ENCODE peak calls at places on chromosomes 5 and 9, in six cellular contexts. A, P, Z, T, M and R are unnamed samples.

GRCh38 chr9:68495287-68495686 is 45.4 kb downstream of the TMEM252 start:
- DNase-seq in A (no peak), P (no peak), Z (no peak), T (no peak), M (no peak), R (no peak)

GRCh38 chr5:139600336-139600949 is 39.3 kb downstream of the UBE2D2 start:
- DNase-seq in A (no peak), P (peak), Z (no peak), T (no peak), M (no peak), R (no peak)

GRCh38 chr5:178326054-178326715 is 93.6 kb upstream of the PHYKPL start:
- DNase-seq in A (no peak), P (no peak), Z (no peak), T (no peak), M (no peak), R (no peak)

GRCh38 chr5:45779874-45780671 is 83.9 kb upstream of the HCN1 start:
- DNase-seq in A (no peak), P (no peak), Z (no peak), T (no peak), M (no peak), R (no peak)

GRCh38 chr5:39178856-39179255 is 40.5 kb downstream of the FYB1 start:
- DNase-seq in A (no peak), P (no peak), Z (no peak), T (no peak), M (no peak), R (no peak)

GRCh38 chr5:79032031-79032711 is 37.3 kb downstream of the DMGDH start:
- DNase-seq in A (no peak), P (no peak), Z (no peak), T (no peak), M (no peak), R (no peak)

GRCh38 chr5:169801324-169801777 is 164.3 kb downstream of the DOCK2 start:
- DNase-seq in A (no peak), P (peak), Z (no peak), T (no peak), M (no peak), R (no peak)

GRCh38 chr5:144065766-144066165 is 104.7 kb downstream of the YIPF5 start:
- DNase-seq in A (no peak), P (no peak), Z (no peak), T (no peak), M (no peak), R (no peak)

GRCh38 chr5:67206381-67207328 is 10.1 kb upstream of the CD180 start:
- DNase-seq in A (no peak), P (peak), Z (peak), T (peak), M (peak), R (no peak)

GRCh38 chr9:126419475-126419874 is 92.8 kb downstream of the MVB12B start:
- DNase-seq in A (no peak), P (no peak), Z (no peak), T (no peak), M (no peak), R (no peak)

GRCh38 chr9:35035851-35036701 is 36.3 kb downstream of the VCP start:
- DNase-seq in A (peak), P (no peak), Z (peak), T (no peak), M (no peak), R (peak)

GRCh38 chr9:112072721-112073553 is 102.2 kb downstream of the SUSD1 start:
- DNase-seq in A (no peak), P (peak), Z (no peak), T (no peak), M (peak), R (no peak)

GRCh38 chr5:149643781-149644180 is 62.5 kb downstream of the ARHGEF37 start:
- DNase-seq in A (no peak), P (no peak), Z (no peak), T (no peak), M (no peak), R (no peak)

GRCh38 chr5:37198066-37198465 is 51.1 kb downstream of the CPLANE1 start:
- DNase-seq in A (no peak), P (no peak), Z (peak), T (no peak), M (no peak), R (no peak)
- TF ChIP-seq JUN in A (no peak), P (no peak), Z (no peak), T (no peak), M (no peak), R (no peak)

GRCh38 chr9:129867138-129868032 is 32.1 kb downstream of the USP20 start:
- DNase-seq in A (peak), P (no peak), Z (no peak), T (no peak), M (no peak), R (no peak)

GRCh38 chr9:129868033-129868395 is 32.8 kb downstream of the USP20 start:
- DNase-seq in A (no peak), P (no peak), Z (no peak), T (no peak), M (no peak), R (no peak)

GRCh38 chr9:129864991-129865647 is 29.9 kb downstream of the USP20 start:
- DNase-seq in A (no peak), P (no peak), Z (no peak), T (no peak), M (no peak), R (no peak)

GRCh38 chr9:129865668-129866320 is 30.5 kb downstream of the USP20 start:
- DNase-seq in A (no peak), P (no peak), Z (no peak), T (no peak), M (no peak), R (no peak)

DNA sequence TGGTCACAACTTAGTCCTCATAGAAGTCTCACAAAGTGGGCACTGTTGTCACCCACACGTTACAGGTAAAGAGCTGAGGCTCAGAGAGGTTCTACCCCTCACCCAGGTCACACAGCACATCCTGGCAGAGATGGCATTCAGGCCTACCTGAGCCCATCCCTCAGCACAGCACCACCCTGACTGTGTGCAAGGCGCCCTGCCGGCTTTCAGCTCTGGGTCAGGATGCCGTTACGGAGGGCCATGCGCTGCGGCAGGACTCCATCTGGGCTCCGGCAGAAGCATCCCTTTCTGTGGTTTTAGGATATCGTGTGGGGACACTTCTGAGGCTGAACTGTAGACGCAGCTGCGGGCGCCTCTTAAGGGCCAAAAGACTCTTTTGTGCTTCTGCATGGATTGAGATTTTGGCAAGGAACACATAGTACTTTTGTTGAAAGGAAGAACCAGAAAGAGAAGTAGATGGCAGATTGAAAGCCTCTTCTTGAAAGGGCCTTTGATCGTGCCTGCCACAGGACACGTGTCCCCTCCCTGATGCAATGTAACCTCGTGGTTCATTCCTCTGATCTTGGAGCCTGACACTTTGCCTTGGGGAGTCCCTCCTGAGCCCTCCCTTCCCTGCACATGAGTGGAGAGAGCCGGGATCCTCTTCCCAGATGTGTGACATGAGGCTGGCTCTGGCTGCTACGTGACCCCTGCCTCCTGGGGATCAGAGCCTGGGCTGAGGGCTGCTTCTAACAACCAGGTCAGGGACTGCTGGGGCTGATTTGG is 31.3 kb downstream of the USP20 start:
- DNase-seq in A (no peak), P (no peak), Z (no peak), T (no peak), M (no peak), R (no peak)
- TF ChIP-seq JUN in A (no peak), P (no peak), Z (no peak), T (no peak), M (no peak), R (no peak)

GRCh38 chr5:64865662-64866061 is 96.9 kb downstream of the CWC27 start:
- DNase-seq in A (no peak), P (no peak), Z (no peak), T (no peak), M (no peak), R (no peak)
- TF ChIP-seq JUN in A (no peak), P (no peak), Z (no peak), T (no peak), M (no peak), R (no peak)

GRCh38 chr5:137752873-137753226 is 1.3 kb downstream of the HNRNPA0 start:
- DNase-seq in A (peak), P (peak), Z (peak), T (peak), M (peak), R (no peak)
- TF ChIP-seq JUN in A (no peak), P (no peak), Z (no peak), T (no peak), M (no peak), R (no peak)

GRCh38 chr5:164504141-164504772 is 998.8 kb downstream of the MAT2B start:
- DNase-seq in A (peak), P (peak), Z (peak), T (peak), M (peak), R (no peak)
- TF ChIP-seq JUN in A (no peak), P (no peak), Z (no peak), T (no peak), M (no peak), R (no peak)

GRCh38 chr5:179411161-179411841 is 66.0 kb upstream of the ADAMTS2 start:
- DNase-seq in A (no peak), P (no peak), Z (no peak), T (no peak), M (no peak), R (peak)
- TF ChIP-seq JUN in A (no peak), P (no peak), Z (no peak), T (no peak), M (no peak), R (no peak)

GRCh38 chr9:116984111-116984510 is 297.0 kb downstream of the TRIM32 start:
- DNase-seq in A (no peak), P (no peak), Z (no peak), T (no peak), M (no peak), R (no peak)
- TF ChIP-seq JUN in A (no peak), P (no peak), Z (no peak), T (no peak), M (no peak), R (no peak)

GRCh38 chr9:134591573-134591981 is 50.0 kb upstream of the COL5A1 start:
- DNase-seq in A (no peak), P (no peak), Z (no peak), T (no peak), M (no peak), R (no peak)
- TF ChIP-seq JUN in A (no peak), P (no peak), Z (no peak), T (no peak), M (no peak), R (no peak)

GRCh38 chr5:98489021-98489420 is 284.4 kb upstream of the RGMB start:
- DNase-seq in A (no peak), P (no peak), Z (no peak), T (no peak), M (no peak), R (no peak)

GRCh38 chr5:98492258-98492657 is 281.2 kb upstream of the RGMB start:
- DNase-seq in A (no peak), P (no peak), Z (peak), T (no peak), M (no peak), R (no peak)

GRCh38 chr5:98490348-98490747 is 283.1 kb upstream of the RGMB start:
- DNase-seq in A (no peak), P (no peak), Z (no peak), T (no peak), M (no peak), R (no peak)
- TF ChIP-seq JUN in A (no peak), P (no peak), Z (no peak), T (no peak), M (no peak), R (no peak)

DNA sequence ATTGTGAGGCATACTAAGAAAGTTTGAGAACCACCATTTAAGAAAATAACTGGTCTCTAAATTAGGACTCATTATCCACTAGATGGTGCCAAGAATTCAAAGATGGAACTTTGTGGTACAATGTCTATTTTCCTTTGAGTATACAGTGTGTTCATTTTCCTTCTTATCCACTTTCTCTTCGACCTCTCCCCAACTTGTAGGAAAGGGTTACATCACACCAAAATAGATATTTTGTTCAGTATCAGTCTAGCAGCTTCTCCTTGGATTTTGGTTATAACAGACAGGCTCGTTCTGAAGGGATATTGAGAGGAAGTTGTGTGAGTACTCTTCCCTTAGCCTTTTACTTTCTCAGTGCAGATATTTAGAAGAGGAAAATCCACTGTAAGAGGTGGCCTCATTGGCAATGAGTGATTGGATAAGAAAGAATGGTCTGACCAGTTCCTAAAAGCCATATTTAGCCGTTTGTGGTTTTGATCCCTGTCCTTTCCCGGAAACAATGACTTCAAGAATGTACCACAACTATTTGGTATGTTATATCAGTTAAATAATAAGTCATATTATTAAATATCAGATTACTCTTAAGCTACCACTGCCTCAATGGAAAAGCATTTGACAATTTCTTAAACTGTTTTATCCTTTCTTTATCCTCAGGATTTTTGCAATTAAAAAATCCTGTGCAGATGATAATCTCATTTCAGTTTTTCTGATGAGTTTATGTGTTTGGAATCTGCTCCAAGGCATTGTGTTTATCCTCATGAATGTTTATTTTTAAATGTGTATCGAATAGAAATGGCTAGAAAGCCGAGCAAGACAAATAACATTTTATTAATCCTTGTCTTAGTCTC is 69.0 kb upstream of the GRAMD2B start:
- DNase-seq in A (no peak), P (peak), Z (peak), T (peak), M (no peak), R (no peak)
- TF ChIP-seq JUN in A (no peak), P (no peak), Z (peak), T (no peak), M (no peak), R (no peak)